ENCODE peak calls at places on chromosomes 11 and 22, in seven cellular contexts. M, E, N, L, P, F and X are unnamed samples.

GRCh38 chr11:65134952-65135632 is 773 bp upstream of the SYVN1 start:
- DNase-seq in M (peak; percentile 92), E (peak; percentile 95), N (peak; percentile 98), L (peak; percentile 92), P (peak; percentile 91), F (peak; percentile 97), X (peak; percentile 96)

GRCh38 chr11:36702330-36703054 is 104.5 kb upstream of the RAG2 start:
- DNase-seq in M (no peak), E (peak; percentile 72), N (peak; percentile 20), L (peak; percentile 46), P (peak; percentile 19), F (peak; percentile 61), X (no peak)

GRCh38 chr11:114065094-114065493 is 5.6 kb downstream of the ZBTB16 start:
- DNase-seq in M (no peak), E (no peak), N (no peak), L (no peak), P (no peak), F (no peak), X (no peak)

GRCh38 chr11:59173964-59174663 is 2.2 kb downstream of the DTX4 start:
- DNase-seq in M (peak; percentile 82), E (no peak), N (no peak), L (peak; percentile 81), P (no peak), F (no peak), X (peak; percentile 83)

GRCh38 chr11:44498524-44498923 is 66.9 kb upstream of the CD82 start:
- DNase-seq in M (no peak), E (peak; percentile 41), N (no peak), L (no peak), P (no peak), F (no peak), X (no peak)

GRCh38 chr11:86758171-86758570 is 42.2 kb upstream of the PRSS23 start:
- DNase-seq in M (no peak), E (no peak), N (no peak), L (no peak), P (no peak), F (no peak), X (peak; percentile 53)

GRCh38 chr22:37186997-37187522 is 987 bp downstream of the C1QTNF6 start:
- DNase-seq in M (peak; percentile 19), E (peak; percentile 35), N (no peak), L (no peak), P (no peak), F (no peak), X (no peak)

GRCh38 chr11:34126959-34127848 is 21.8 kb downstream of the NAT10 start:
- DNase-seq in M (no peak), E (no peak), N (no peak), L (no peak), P (no peak), F (no peak), X (no peak)